ENCODE peak calls at places on chromosomes 5 and 9, in six cellular contexts. J is NB4; G is A549; U is AG04449; F is PC-9; K is CD8-positive, alpha-beta T cell. O is an unnamed sample.

GRCh38 chr5:172107606-172108005 is 80.4 kb downstream of the STK10 start:
- DNase-seq in F (peak; percentile 63), G (peak; percentile 24), U (peak; percentile 79), K (no peak), J (no peak), O (no peak)

GRCh38 chr9:13806731-13807130 is 507.2 kb downstream of the NFIB start:
- DNase-seq in U (no peak), K (no peak), F (no peak), G (no peak), J (no peak), O (no peak)

GRCh38 chr9:133844431-133844830 is 106.3 kb upstream of the SARDH start:
- DNase-seq in J (no peak), F (no peak), G (no peak), U (no peak), K (no peak), O (no peak)

GRCh38 chr5:90997082-90997481 is 386.0 kb downstream of the ARRDC3 start:
- DNase-seq in F (no peak), J (no peak), K (no peak), U (no peak), G (no peak), O (no peak)

GRCh38 chr5:102561894-102562760 is 63.3 kb upstream of the SLCO6A1 start:
- DNase-seq in J (peak; percentile 41), G (no peak), F (no peak), U (no peak), K (no peak), O (no peak)

GRCh38 chr5:147290261-147290660 is 55.4 kb downstream of the STK32A start:
- DNase-seq in J (no peak), G (no peak), F (no peak), U (no peak), K (no peak), O (no peak)

GRCh38 chr9:109244179-109245132 is 76.4 kb downstream of the EPB41L4B start:
- DNase-seq in F (peak; percentile 62), U (no peak), G (peak; percentile 62), K (peak; percentile 32), J (peak; percentile 70), O (peak; percentile 40)

GRCh38 chr5:87015908-87016307 is 251.8 kb upstream of the RASA1 start:
- DNase-seq in F (no peak), U (no peak), K (no peak), G (no peak), J (peak; percentile 60), O (no peak)

GRCh38 chr5:53874409-53874808 is 314.0 kb downstream of the NDUFS4 start:
- DNase-seq in G (no peak), J (peak; percentile 6), F (no peak), K (no peak), U (no peak), O (no peak)

GRCh38 chr5:175889910-175890684 is 18.7 kb downstream of the CPLX2 start:
- DNase-seq in G (peak; percentile 68), K (no peak), J (no peak), F (peak; percentile 93), U (no peak), O (no peak)

GRCh38 chr5:150846651-150847333 is 471 bp downstream of the IRGM start:
- DNase-seq in K (peak; percentile 40), J (peak; percentile 96), G (peak; percentile 6), U (peak; percentile 52), F (peak; percentile 63), O (peak; percentile 29)

GRCh38 chr9:127816728-127817127 is 14.0 kb downstream of the FPGS start:
- DNase-seq in F (no peak), U (no peak), J (no peak), G (no peak), K (no peak), O (no peak)

GRCh38 chr9:92164490-92164889 is 49.3 kb upstream of the SPTLC1 start:
- DNase-seq in U (no peak), J (no peak), F (no peak), K (no peak), G (no peak), O (no peak)

GRCh38 chr9:77649109-77649812 is 1.1 kb upstream of the GNA14 start:
- DNase-seq in K (no peak), U (no peak), G (peak; percentile 17), F (no peak), J (peak; percentile 66), O (no peak)

GRCh38 chr9:114428466-114428865 is 40.7 kb upstream of the AKNA start:
- DNase-seq in K (no peak), F (no peak), J (no peak), G (no peak), U (no peak), O (no peak)

GRCh38 chr5:15420201-15420600 is 79.8 kb upstream of the FBXL7 start:
- DNase-seq in K (no peak), J (no peak), G (no peak), F (no peak), U (no peak), O (no peak)

GRCh38 chr5:104372796-104373195 is 810.2 kb upstream of the NUDT12 start:
- DNase-seq in K (no peak), G (no peak), J (no peak), F (no peak), U (no peak), O (no peak)

GRCh38 chr9:6640268-6641072 is 5.1 kb downstream of the GLDC start:
- DNase-seq in J (no peak), U (no peak), F (no peak), K (no peak), G (no peak), O (no peak)

GRCh38 chr9:104863180-104863883 is 64.6 kb downstream of the ABCA1 start:
- DNase-seq in K (peak; percentile 18), F (peak; percentile 56), U (no peak), G (peak; percentile 75), J (peak; percentile 67), O (peak; percentile 74)

GRCh38 chr5:170467000-170467707 is 36.7 kb upstream of the KCNIP1 start:
- DNase-seq in J (peak; percentile 69), U (peak; percentile 41), F (peak; percentile 87), G (peak; percentile 49), K (no peak), O (no peak)

GRCh38 chr5:95555553-95555952 is 652 bp downstream of the ARSK start:
- DNase-seq in G (no peak), K (no peak), U (no peak), F (no peak), J (peak; percentile 3), O (no peak)

GRCh38 chr9:13181652-13182051 is 97.8 kb downstream of the MPDZ start:
- DNase-seq in F (peak; percentile 55), J (no peak), G (peak; percentile 2), U (no peak), K (no peak), O (peak; percentile 10)

GRCh38 chr5:37900692-37901091 is 60.9 kb upstream of the GDNF start:
- DNase-seq in F (no peak), K (no peak), U (no peak), G (no peak), J (peak; percentile 19), O (no peak)

GRCh38 chr9:16039988-16040761 is 487.3 kb downstream of the CCDC171 start:
- DNase-seq in J (no peak), K (no peak), G (no peak), U (no peak), F (no peak), O (no peak)

GRCh38 chr5:151020304-151021031 is at the start of gene GPX3:
- DNase-seq in G (peak; percentile 77), J (peak; percentile 85), F (peak; percentile 78), K (peak; percentile 13), U (no peak), O (peak; percentile 91)

GRCh38 chr9:92439921-92440750 is 15.9 kb upstream of the OMD start:
- DNase-seq in F (peak; percentile 38), J (no peak), K (no peak), G (no peak), U (peak; percentile 26), O (no peak)

DNA sequence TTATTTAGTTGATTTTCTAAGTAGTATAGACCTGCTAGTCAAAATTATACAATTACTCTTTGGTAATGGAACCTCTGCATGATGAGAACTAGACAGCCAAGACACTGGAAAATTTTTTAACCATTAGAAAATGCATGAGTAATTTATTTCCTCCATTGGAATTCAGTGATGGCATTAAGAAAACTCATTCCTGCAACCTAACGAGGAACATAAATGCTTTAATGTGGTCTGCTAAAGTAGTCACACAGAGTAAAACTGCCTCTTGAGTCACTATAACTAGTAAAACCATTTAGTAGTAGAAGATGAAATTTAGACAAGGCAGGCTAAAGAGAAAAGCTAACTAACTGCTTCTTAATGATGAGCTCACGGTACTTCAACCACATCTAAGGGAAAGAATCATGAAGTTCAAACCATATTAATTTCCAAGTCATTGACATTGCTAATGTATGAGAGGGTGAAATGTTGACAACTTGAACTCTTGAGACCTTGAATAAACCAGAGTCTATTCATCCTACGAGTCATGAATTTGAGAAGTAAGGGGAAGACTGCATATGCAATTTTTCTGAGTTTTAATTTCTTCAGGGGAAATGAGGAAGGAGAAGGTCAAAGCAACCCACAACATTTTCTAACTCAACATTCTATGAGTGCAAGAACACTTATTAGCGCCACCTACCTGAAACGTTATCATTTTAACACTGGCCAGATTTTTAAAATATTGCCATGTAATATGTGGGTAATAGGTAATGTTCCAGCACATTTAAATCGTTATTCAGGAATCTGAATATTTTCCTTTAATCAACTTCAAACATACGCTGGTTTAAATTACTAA is 74.4 kb downstream of the GLIS3 start:
- DNase-seq in J (peak; percentile 75), G (no peak), F (peak; percentile 64), U (peak; percentile 88), K (no peak), O (no peak)
- TF ChIP-seq CTCF in J (peak; percentile 60), G (peak; percentile 49), F (no peak), U (peak; percentile 14), K (no peak), O (no peak)

GRCh38 chr9:131872006-131872405 is 132.1 kb upstream of the RAPGEF1 start:
- DNase-seq in U (no peak), J (no peak), K (no peak), G (no peak), F (no peak), O (no peak)
- TF ChIP-seq CTCF in U (peak; percentile 14), J (peak; percentile 39), K (no peak), G (no peak), F (peak; percentile 32), O (no peak)

DNA sequence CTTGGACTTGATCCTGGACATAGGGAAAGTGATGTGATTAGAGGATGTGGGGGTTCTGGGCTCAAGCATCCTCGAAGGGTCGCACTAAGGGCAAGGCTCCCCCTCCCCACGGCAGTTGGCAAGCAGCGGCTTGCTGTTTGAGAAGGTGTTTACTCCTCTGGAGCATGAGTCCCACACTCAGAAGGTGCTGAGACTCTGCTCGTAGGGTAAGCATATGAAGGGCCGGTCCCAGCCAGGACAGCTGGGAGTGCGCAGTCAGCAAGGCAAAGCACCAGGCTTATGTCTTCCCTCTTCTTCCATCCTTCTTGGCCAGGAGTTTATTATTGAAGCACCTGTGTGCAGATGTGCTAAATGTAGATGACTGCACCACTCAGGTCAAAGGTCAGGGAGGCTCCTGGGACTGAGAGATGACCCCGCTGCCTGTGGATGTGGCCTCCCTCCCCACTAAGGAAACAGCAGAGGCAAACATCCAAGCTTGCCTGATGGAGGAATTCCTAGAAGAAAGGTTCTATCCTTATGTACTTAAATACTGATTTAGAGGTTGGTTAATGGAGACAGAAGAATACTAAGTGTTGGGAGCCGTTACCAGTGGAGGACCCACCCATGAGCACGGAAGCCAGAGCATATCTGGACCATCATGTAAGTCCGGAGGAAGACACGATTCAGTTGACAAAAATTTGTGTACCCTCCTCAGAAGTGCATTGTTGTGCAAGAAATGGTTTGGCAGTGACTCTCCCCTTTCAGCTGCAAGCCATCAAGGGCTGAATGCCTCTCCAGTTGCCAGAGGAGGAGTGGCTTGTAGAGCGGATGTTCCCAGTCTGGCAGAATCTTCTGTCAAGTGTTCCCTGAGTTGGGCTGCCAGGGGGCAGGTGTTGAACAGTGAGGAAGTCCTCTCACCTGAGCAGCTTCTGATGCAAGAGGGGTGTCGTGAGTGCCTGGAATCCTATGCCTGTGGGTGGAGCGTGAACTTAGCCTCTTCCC is 27.2 kb upstream of the CDKN2AIPNL start:
- DNase-seq in K (no peak), G (no peak), J (no peak), U (peak; percentile 94), F (peak; percentile 99), O (no peak)
- TF ChIP-seq CTCF in K (no peak), G (no peak), J (no peak), U (no peak), F (no peak), O (no peak)

GRCh38 chr5:126808619-126809018 is 31.7 kb downstream of the LMNB1 start:
- DNase-seq in F (no peak), U (no peak), G (peak; percentile 21), K (no peak), J (peak; percentile 54), O (no peak)
- TF ChIP-seq CTCF in F (peak; percentile 71), U (peak; percentile 49), G (peak; percentile 65), K (peak; percentile 64), J (no peak), O (peak; percentile 45)